ENCODE peak calls at places on chromosome 19, in four cellular contexts. O is mesothelial cell of epicardium, Q is astrocyte of the spinal cord, T is BE2C. C is an unnamed sample.

GRCh38 chr19:30450101-30450500 is 77.9 kb downstream of the ZNF536 start:
- DNase-seq in O (peak), T (peak), Q (peak), C (no peak)

GRCh38 chr19:48368942-48369341 is 4.8 kb downstream of the SYNGR4 start:
- DNase-seq in Q (no peak), T (peak), O (no peak), C (no peak)

GRCh38 chr19:58439576-58440554 is at the start of gene ZNF132:
- DNase-seq in Q (peak), T (peak), O (peak), C (peak)

GRCh38 chr19:1067341-1068103 is 555 bp downstream of the ARHGAP45 start:
- DNase-seq in O (no peak), T (no peak), Q (no peak), C (no peak)

GRCh38 chr19:41441321-41441945 is 1.5 kb upstream of the ERICH4 start:
- DNase-seq in Q (no peak), T (no peak), O (no peak), C (no peak)

GRCh38 chr19:4403005-4403761 is 743 bp downstream of the CHAF1A start:
- DNase-seq in T (no peak), O (no peak), Q (no peak), C (no peak)

GRCh38 chr19:728011-728410 is 19.3 kb downstream of the PALM start:
- DNase-seq in T (peak), O (no peak), Q (no peak), C (no peak)

GRCh38 chr19:49950956-49951526 is 9.9 kb downstream of the SIGLEC11 start:
- DNase-seq in T (no peak), Q (no peak), O (no peak), C (no peak)

GRCh38 chr19:29118384-29118783 is 94.6 kb downstream of the UQCRFS1 start:
- DNase-seq in Q (no peak), O (no peak), T (no peak), C (no peak)

GRCh38 chr19:58500242-58500641 is 11.6 kb downstream of the SLC27A5 start:
- DNase-seq in Q (no peak), T (no peak), O (no peak), C (no peak)

GRCh38 chr19:30799854-30800755 is 427.9 kb downstream of the ZNF536 start:
- DNase-seq in Q (no peak), T (peak), O (peak), C (peak)

GRCh38 chr19:29191005-29191404 is 21.9 kb downstream of the UQCRFS1 start:
- DNase-seq in Q (no peak), O (no peak), T (no peak), C (no peak)

GRCh38 chr19:41356984-41357739 is 3.4 kb upstream of the TGFB1 start:
- DNase-seq in Q (no peak), T (no peak), O (no peak), C (no peak)

GRCh38 chr19:47239610-47240296 is 8.8 kb upstream of the BBC3 start:
- DNase-seq in O (peak), T (peak), Q (peak), C (peak)

GRCh38 chr19:41993612-41994483 is at the start of gene ATP1A3:
- DNase-seq in O (no peak), Q (peak), T (peak), C (no peak)

GRCh38 chr19:47390533-47391488 is 28.5 kb downstream of the MEIS3 start:
- DNase-seq in O (no peak), T (no peak), Q (no peak), C (no peak)

GRCh38 chr19:44903602-44904425 is 1.8 kb upstream of the APOE start:
- DNase-seq in O (peak), Q (peak), T (peak), C (peak)

GRCh38 chr19:35704218-35704617 is at the start of gene ZBTB32:
- DNase-seq in Q (peak), T (no peak), O (peak), C (no peak)

GRCh38 chr19:1068111-1069001 is 1.4 kb downstream of the ARHGAP45 start:
- DNase-seq in Q (no peak), O (no peak), T (no peak), C (no peak)

GRCh38 chr19:49333426-49334288 is 1.5 kb upstream of the CD37 start:
- DNase-seq in T (no peak), Q (no peak), O (no peak), C (no peak)

GRCh38 chr19:46875234-46875633 is 14.4 kb downstream of the ARHGAP35 start:
- DNase-seq in Q (no peak), T (no peak), O (no peak), C (no peak)

GRCh38 chr19:49506575-49507105 is 5.8 kb upstream of the FCGRT start:
- DNase-seq in T (peak), O (no peak), Q (no peak), C (no peak)

GRCh38 chr19:55097864-55098715 is 19.3 kb downstream of the PPP1R12C start:
- DNase-seq in T (no peak), Q (no peak), O (no peak), C (no peak)

GRCh38 chr19:15423130-15423529 is 4.3 kb upstream of the AKAP8L start:
- DNase-seq in Q (no peak), O (no peak), T (no peak), C (no peak)

GRCh38 chr19:12943437-12944044 is 2.1 kb upstream of the RAD23A start:
- DNase-seq in O (no peak), T (no peak), Q (no peak), C (no peak)

GRCh38 chr19:41701401-41702075 is 6.9 kb upstream of the CEACAM5 start:
- DNase-seq in T (no peak), O (no peak), Q (no peak), C (peak)

GRCh38 chr19:56969726-56970125 is 129.2 kb upstream of the PEG3 start:
- DNase-seq in Q (no peak), O (no peak), T (no peak), C (no peak)

GRCh38 chr19:35904312-35905068 is 2.2 kb downstream of the HCST start:
- DNase-seq in Q (no peak), T (no peak), O (no peak), C (no peak)

GRCh38 chr19:28880735-28881401 is 332.1 kb downstream of the UQCRFS1 start:
- DNase-seq in O (no peak), Q (no peak), T (no peak), C (no peak)

GRCh38 chr19:51407631-51408131 is 9.8 kb downstream of the SIGLEC10 start:
- DNase-seq in T (no peak), O (no peak), Q (no peak), C (no peak)
- TF ChIP-seq CTCF in T (peak), O (no peak), Q (peak), C (peak)

GRCh38 chr19:38878575-38879399 is 712 bp upstream of the RINL start:
- DNase-seq in O (no peak), Q (no peak), T (no peak), C (no peak)
- TF ChIP-seq CTCF in O (no peak), Q (no peak), T (no peak), C (no peak)

DNA sequence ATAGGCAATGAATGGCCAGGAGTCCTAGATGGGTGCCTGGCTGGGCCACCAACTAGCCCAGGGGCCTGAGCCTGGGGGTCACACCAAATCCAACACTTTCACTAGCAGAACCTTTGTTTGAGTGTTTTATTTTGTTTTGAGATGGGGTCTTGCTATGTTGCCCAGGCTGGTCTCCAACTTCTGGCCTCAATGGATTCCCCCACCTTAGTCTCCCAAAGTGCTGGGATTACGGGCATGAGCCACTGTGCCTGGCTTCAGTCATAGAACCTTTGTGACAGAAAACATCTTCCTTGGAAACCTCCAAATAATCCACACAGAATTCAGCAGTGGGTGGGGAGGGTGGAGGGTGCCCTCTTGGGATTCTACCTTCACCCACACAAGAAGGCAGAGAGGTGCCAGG is 6.1 kb downstream of the PRKACA start:
- DNase-seq in T (no peak), O (no peak), Q (no peak), C (no peak)
- TF ChIP-seq CTCF in T (no peak), O (no peak), Q (no peak), C (no peak)

DNA sequence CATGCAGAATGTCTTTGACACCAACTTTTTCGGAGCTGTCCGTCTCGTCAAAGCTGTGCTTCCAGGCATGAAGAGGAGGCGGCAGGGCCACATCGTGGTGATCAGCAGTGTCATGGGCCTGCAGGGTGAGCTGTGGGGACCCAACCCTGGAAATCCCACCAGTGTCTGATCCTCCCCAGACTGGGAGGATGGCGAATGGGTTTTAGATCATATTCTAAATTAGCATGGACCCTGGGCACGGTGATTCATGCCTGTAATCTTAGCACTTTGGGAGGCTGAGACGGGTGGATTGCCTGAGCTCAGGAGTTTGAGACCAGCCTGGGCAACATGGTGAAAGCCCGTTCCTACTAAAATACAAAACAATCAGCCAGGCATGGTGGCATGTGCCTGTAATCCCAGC is 5.5 kb downstream of the RDH8 start:
- DNase-seq in Q (no peak), O (no peak), T (no peak), C (no peak)
- TF ChIP-seq CTCF in Q (no peak), O (no peak), T (no peak), C (no peak)

GRCh38 chr19:38287604-38288003 is 16.4 kb upstream of the C19orf33 start:
- DNase-seq in Q (no peak), O (no peak), T (no peak), C (no peak)

GRCh38 chr19:38289955-38290354 is 14.1 kb upstream of the C19orf33 start:
- DNase-seq in O (no peak), Q (no peak), T (no peak), C (no peak)

GRCh38 chr19:38285567-38285966 is 18.5 kb upstream of the C19orf33 start:
- DNase-seq in O (no peak), T (no peak), Q (no peak), C (no peak)

GRCh38 chr19:38290631-38291147 is 13.4 kb upstream of the C19orf33 start:
- DNase-seq in T (no peak), Q (peak), O (no peak), C (no peak)

GRCh38 chr19:38288127-38288855 is 15.8 kb upstream of the C19orf33 start:
- DNase-seq in Q (no peak), T (no peak), O (no peak), C (no peak)
- TF ChIP-seq CTCF in Q (no peak), T (no peak), O (no peak), C (no peak)

DNA sequence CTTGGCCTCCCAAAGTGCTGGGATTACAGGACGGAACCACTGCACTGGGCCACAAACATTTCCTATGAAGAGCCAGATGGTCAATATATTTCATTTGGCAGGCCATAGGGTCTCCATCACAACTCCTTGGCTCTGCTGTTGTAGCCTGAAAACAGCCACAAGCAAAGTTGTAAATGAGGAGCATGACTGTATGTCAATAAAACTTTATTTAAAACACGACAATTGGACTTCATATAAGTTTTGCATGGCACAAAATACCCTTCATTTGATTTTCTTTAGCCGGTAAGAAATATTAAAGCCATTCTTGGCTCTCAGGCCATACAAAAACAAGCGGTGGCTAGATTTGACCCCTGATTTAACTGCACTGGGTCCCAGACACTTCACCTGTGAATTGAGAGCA is 3.1 kb upstream of the FPR1 start:
- DNase-seq in O (no peak), Q (no peak), T (no peak), C (no peak)
- TF ChIP-seq CTCF in O (no peak), Q (no peak), T (no peak), C (no peak)

GRCh38 chr19:43554317-43554895 is 20.9 kb downstream of the XRCC1 start:
- DNase-seq in O (no peak), T (no peak), Q (no peak), C (no peak)

GRCh38 chr19:43553656-43554055 is 20.7 kb downstream of the ZNF575 start:
- DNase-seq in Q (no peak), T (no peak), O (no peak), C (no peak)

GRCh38 chr19:43552198-43552450 is 19.1 kb downstream of the ZNF575 start:
- DNase-seq in O (no peak), Q (no peak), T (no peak), C (no peak)

GRCh38 chr19:43552616-43553015 is 19.6 kb downstream of the ZNF575 start:
- DNase-seq in T (no peak), O (no peak), Q (no peak), C (no peak)

GRCh38 chr19:43555185-43555770 is 20.0 kb downstream of the XRCC1 start:
- DNase-seq in O (peak), T (peak), Q (peak), C (peak)
- TF ChIP-seq CTCF in O (peak), T (peak), Q (peak), C (peak)

DNA sequence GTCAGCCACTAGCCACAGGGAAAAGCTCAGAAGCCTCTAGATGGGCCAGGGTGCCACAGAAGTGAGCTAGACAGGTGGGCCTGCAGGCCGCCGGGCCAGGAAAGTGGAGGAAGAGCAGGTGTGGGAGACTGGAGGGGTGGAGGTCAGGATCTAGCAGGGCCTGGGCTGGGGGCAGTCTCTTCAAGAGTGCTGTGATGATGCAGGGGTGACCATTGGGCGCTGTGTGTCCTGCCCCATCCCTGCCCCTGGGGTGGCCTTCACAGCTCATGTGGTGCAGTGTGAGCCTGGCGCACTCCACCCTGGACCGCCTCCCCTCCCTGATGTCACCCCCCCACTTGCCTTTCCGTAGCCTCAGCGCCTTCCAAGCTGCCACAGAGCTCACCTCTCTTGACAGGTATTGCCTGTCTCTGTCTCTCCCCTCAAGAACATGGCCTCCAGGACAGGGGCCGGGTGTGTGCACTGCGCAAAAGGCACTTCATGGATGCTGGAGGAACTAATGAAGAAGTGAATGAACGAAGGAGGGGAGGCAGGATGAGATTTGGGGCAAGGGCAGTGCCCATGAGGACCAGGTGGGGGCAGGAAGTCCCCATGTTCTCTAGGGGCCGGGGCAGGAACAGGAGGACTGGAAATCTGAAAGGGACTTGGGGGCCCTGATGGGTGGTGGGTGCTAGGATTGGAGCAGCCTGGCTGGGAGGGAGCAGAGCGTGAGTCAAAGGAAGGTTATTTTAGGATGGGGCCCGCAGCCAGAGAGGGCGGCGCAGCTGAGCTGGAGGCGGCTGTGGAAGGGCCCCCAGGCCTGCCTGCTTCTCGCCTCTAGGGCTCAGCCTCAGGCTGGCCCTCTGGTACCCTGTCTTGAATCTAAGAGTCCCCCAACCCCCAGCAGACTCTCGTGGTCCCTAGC is 6.6 kb downstream of the SSBP4 start:
- DNase-seq in Q (peak), T (peak), O (no peak), C (no peak)
- TF ChIP-seq CTCF in Q (peak), T (no peak), O (no peak), C (no peak)

GRCh38 chr19:6693681-6694080 is 23.7 kb upstream of the TNFSF14 start:
- DNase-seq in Q (no peak), O (no peak), T (no peak), C (no peak)

GRCh38 chr19:6690160-6690885 is 20.4 kb upstream of the TNFSF14 start:
- DNase-seq in Q (no peak), T (no peak), O (no peak), C (no peak)

GRCh38 chr19:6691342-6691741 is 21.4 kb upstream of the TNFSF14 start:
- DNase-seq in O (no peak), T (no peak), Q (no peak), C (no peak)

GRCh38 chr19:6693056-6693471 is 23.1 kb upstream of the TNFSF14 start:
- DNase-seq in Q (no peak), O (no peak), T (no peak), C (no peak)

DNA sequence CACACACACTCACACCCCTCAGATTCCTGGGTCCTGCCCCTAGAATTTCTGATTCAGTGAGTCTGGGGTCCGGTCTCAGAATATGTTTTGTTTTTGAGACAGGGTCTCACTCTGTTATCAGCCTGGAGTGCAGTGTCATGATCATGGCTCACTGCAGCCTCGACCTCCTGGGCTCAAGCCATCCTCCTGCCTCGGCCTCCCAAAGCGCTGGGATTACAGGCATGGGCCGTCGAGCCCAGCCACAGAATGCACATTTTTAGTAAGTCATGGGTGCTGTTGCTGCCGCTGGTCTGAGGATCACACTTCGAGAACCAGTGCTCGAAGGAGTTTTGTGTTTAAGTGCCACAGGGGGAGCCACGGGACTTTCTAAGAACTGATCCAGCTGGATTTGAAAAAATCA is 22.1 kb upstream of the TNFSF14 start:
- DNase-seq in Q (no peak), O (no peak), T (no peak), C (no peak)
- TF ChIP-seq CTCF in Q (no peak), O (no peak), T (no peak), C (no peak)

GRCh38 chr19:33397536-33398360 is 24.2 kb downstream of the CEBPG start:
- DNase-seq in T (peak), O (no peak), Q (no peak), C (no peak)
- TF ChIP-seq CTCF in T (peak), O (peak), Q (peak), C (peak)